ENCODE peak calls at places on chromosomes 2 and 18, in six cellular contexts. Q is hepatocyte, C is heart left ventricle, A is A673, D is right atrium auricular region, R is PC-9. P is an unnamed sample.

GRCh38 chr2:199775297-199775696 is 75.7 kb downstream of the FTCDNL1 start:
- DNase-seq in R (no peak), C (no peak), D (no peak), A (no peak), Q (no peak), P (no peak)

GRCh38 chr18:23828426-23828825 is 139.2 kb downstream of the LAMA3 start:
- DNase-seq in R (peak; percentile 86), C (no peak), D (no peak), A (peak; percentile 15), Q (peak; percentile 62), P (no peak)

GRCh38 chr18:46386788-46387187 is 270.2 kb downstream of the LOXHD1 start:
- DNase-seq in A (no peak), C (peak; percentile 53), R (no peak), Q (no peak), D (no peak), P (no peak)

GRCh38 chr2:159317392-159318088 is 31.0 kb upstream of the WDSUB1 start:
- DNase-seq in C (no peak), R (no peak), Q (no peak), D (no peak), A (no peak), P (no peak)

GRCh38 chr2:230128943-230129342 is 60.2 kb upstream of the SLC16A14 start:
- DNase-seq in R (no peak), C (peak; percentile 12), D (no peak), A (peak; percentile 41), Q (no peak), P (no peak)

GRCh38 chr18:41646915-41647314 is 308.1 kb upstream of the PIK3C3 start:
- DNase-seq in Q (no peak), R (no peak), D (no peak), C (no peak), A (no peak), P (no peak)

GRCh38 chr2:155256803-155257202 is 558.3 kb downstream of the KCNJ3 start:
- DNase-seq in R (no peak), C (no peak), D (no peak), Q (no peak), A (no peak), P (no peak)

GRCh38 chr2:71948781-71949536 is 198.7 kb downstream of the CYP26B1 start:
- DNase-seq in D (peak; percentile 57), Q (no peak), R (no peak), C (no peak), A (no peak), P (no peak)

GRCh38 chr2:221025397-221025796 is 546.7 kb downstream of the EPHA4 start:
- DNase-seq in C (no peak), R (no peak), D (no peak), A (no peak), Q (no peak), P (no peak)

GRCh38 chr2:27032495-27033252 is at the start of gene TMEM214:
- DNase-seq in R (peak; percentile 70), A (peak; percentile 92), C (peak; percentile 92), D (peak; percentile 89), Q (peak; percentile 93), P (peak; percentile 94)

GRCh38 chr2:99899058-99899855 is 243.1 kb downstream of the AFF3 start:
- DNase-seq in A (no peak), Q (no peak), C (no peak), D (no peak), R (no peak), P (no peak)

GRCh38 chr2:73937103-73937885 is 10.6 kb downstream of the DGUOK start:
- DNase-seq in A (no peak), D (no peak), Q (no peak), C (no peak), R (no peak), P (no peak)

GRCh38 chr2:194564422-194564821 is 1092.6 kb upstream of the SLC39A10 start:
- DNase-seq in R (no peak), C (no peak), A (no peak), Q (no peak), D (no peak), P (no peak)

GRCh38 chr2:101311390-101312019 is 3.0 kb upstream of the RNF149 start:
- DNase-seq in R (no peak), C (no peak), D (no peak), A (no peak), Q (no peak), P (no peak)

GRCh38 chr2:50922506-50922905 is 109.4 kb downstream of the NRXN1 start:
- DNase-seq in A (no peak), Q (no peak), R (no peak), C (no peak), D (no peak), P (no peak)

GRCh38 chr2:208657468-208657867 is 250.9 kb downstream of the PTH2R start:
- DNase-seq in R (no peak), C (no peak), D (no peak), A (peak; percentile 0), Q (no peak), P (no peak)

GRCh38 chr2:215900203-215900611 is 113.1 kb downstream of the MREG start:
- DNase-seq in R (peak; percentile 74), D (peak; percentile 84), C (no peak), A (no peak), Q (peak; percentile 33), P (no peak)

GRCh38 chr2:169303579-169304285 is 58.6 kb downstream of the LRP2 start:
- DNase-seq in D (no peak), A (no peak), R (no peak), C (no peak), Q (no peak), P (no peak)

GRCh38 chr18:73577365-73577764 is 570.3 kb downstream of the FBXO15 start:
- DNase-seq in A (no peak), C (no peak), D (no peak), R (no peak), Q (no peak), P (no peak)

GRCh38 chr2:120258140-120258539 is 5.5 kb downstream of the RALB start:
- DNase-seq in A (no peak), Q (no peak), D (no peak), R (peak; percentile 31), C (no peak), P (no peak)

GRCh38 chr2:10016001-10016801 is 27.1 kb upstream of the KLF11 start:
- DNase-seq in A (no peak), D (no peak), Q (no peak), R (no peak), C (no peak), P (no peak)

GRCh38 chr18:63297678-63298392 is 21.7 kb downstream of the BCL2 start:
- DNase-seq in C (no peak), Q (no peak), D (peak; percentile 32), R (no peak), A (no peak), P (no peak)

GRCh38 chr2:129810521-129810920 is 168.9 kb upstream of the RAB6C start:
- DNase-seq in Q (no peak), C (no peak), R (no peak), D (no peak), A (no peak), P (no peak)

GRCh38 chr2:197184959-197185586 is 125.5 kb downstream of the ANKRD44 start:
- DNase-seq in R (no peak), A (peak; percentile 62), Q (peak; percentile 20), C (peak; percentile 85), D (peak; percentile 88), P (no peak)

GRCh38 chr2:206343144-206343543 is 68.7 kb downstream of the ZDBF2 start:
- DNase-seq in R (peak; percentile 56), C (no peak), A (no peak), Q (no peak), D (no peak), P (no peak)

GRCh38 chr2:79717364-79718007 is 204.6 kb downstream of the CTNNA2 start:
- DNase-seq in A (no peak), R (no peak), C (no peak), D (no peak), Q (peak; percentile 23), P (no peak)

GRCh38 chr2:15800489-15801329 is 139.6 kb upstream of the MYCN start:
- DNase-seq in D (no peak), A (no peak), Q (peak; percentile 54), R (no peak), C (no peak), P (no peak)

DNA sequence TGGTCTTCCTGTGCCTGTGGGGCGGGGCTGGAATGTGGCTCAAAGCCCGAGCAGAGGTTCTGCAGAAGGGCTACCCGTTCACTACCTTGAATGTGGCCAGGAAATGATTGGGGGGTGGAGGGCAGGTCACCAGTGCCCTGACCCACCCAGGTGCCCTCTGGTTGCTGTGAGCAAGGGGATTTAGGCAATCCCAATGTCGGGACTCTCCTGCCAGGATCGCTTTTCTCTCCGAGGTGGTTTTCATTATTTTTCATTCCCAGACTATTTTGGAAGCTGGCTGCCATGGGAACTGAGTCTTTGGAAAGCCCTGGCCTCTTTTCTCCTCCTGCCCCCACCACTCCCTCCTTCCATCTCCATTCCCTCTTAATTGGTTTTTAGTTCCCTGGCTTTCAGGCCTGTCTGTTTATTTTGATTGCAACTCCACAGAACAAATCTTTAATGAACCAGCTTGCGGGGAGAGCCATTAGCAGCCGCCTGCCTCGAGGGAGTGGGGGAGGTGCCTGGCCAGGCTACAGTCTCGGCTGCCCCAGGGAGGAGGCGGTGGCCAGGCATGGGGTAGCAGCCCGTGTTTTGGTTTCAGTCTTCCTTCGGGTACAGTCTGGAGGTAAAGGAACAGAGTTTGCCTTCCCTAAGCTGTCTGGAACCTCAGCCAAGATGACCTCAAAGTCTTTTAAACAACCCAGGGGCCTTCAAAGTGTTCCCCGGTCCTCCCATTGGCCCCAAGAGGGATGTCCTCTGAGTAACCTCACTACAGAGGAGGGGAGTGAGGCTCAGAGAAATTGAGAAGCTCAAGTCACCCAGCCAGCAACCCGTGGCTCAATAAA is 114.4 kb upstream of the HAAO start:
- DNase-seq in C (peak; percentile 55), R (no peak), D (peak; percentile 73), Q (peak; percentile 56), A (peak; percentile 26), P (peak; percentile 64)
- H3K4me1 ChIP-seq in C (peaks cover 43% of the 10 kb centered on the region), R (peaks cover 10% of the 10 kb centered on the region), D (peaks cover 76% of the 10 kb centered on the region), Q (peaks cover 27% of the 10 kb centered on the region), A (peaks cover 30% of the 10 kb centered on the region), P (peaks cover 22% of the 10 kb centered on the region)

GRCh38 chr18:75200071-75200470 is 8.9 kb downstream of the PTGR3 start:
- DNase-seq in R (no peak), C (no peak), A (no peak), D (no peak), Q (no peak), P (no peak)
- TF ChIP-seq CTCF in R (no peak), C (no peak), A (no peak), D (no peak), Q (no peak), P (no peak)

GRCh38 chr18:2654105-2654827 is 1.3 kb upstream of the SMCHD1 start:
- DNase-seq in Q (no peak), D (no peak), R (no peak), A (no peak), C (no peak), P (no peak)
- H3K4me3 ChIP-seq in Q (peak overlapping the region; percentile 97), D (peak overlapping the region; percentile 95), R (peak overlapping the region; percentile 74), A (peak overlapping the region; percentile 98), C (peak overlapping the region; percentile 96), P (peak overlapping the region; percentile 98)

GRCh38 chr18:7726522-7726921 is 159.4 kb downstream of the PTPRM start:
- DNase-seq in A (no peak), R (no peak), D (no peak), Q (no peak), C (no peak), P (no peak)

GRCh38 chr18:7727381-7728076 is 160.4 kb downstream of the PTPRM start:
- DNase-seq in D (no peak), R (no peak), C (no peak), Q (no peak), A (no peak), P (no peak)

GRCh38 chr18:7725897-7726296 is 158.8 kb downstream of the PTPRM start:
- DNase-seq in C (no peak), A (no peak), Q (no peak), R (no peak), D (no peak), P (no peak)

GRCh38 chr18:7723558-7723957 is 156.4 kb downstream of the PTPRM start:
- DNase-seq in R (no peak), A (no peak), D (no peak), Q (no peak), C (no peak), P (no peak)

GRCh38 chr18:7725473-7725872 is 158.4 kb downstream of the PTPRM start:
- DNase-seq in C (no peak), A (no peak), D (no peak), Q (no peak), R (no peak), P (no peak)
- H3K4me1 ChIP-seq in C (peaks cover 19% of the 10 kb centered on the region), A (no peaks in the 10 kb centered on the region), D (peaks cover 10% of the 10 kb centered on the region), Q (peaks cover 4% of the 10 kb centered on the region), R (no peaks in the 10 kb centered on the region), P (no peaks in the 10 kb centered on the region)

P was measured in mucosa of descending colon.